ENCODE peak calls at places on chromosomes 16 and 17, in eight cellular contexts. E is left lung, G is RWPE2, S is pancreas, V is cardiac muscle cell, C is PC-9, Z is HL-60, O is heart right ventricle. J is an unnamed sample.

GRCh38 chr16:1430759-1431496 is at the start of gene PERCC1:
- DNase-seq in E (no peak), G (no peak), S (no peak), V (no peak), C (no peak), Z (no peak), O (no peak), J (no peak)

GRCh38 chr16:71426880-71427615 is 14.8 kb downstream of the TLE7 start:
- DNase-seq in E (no peak), G (no peak), S (no peak), V (no peak), C (no peak), Z (no peak), O (no peak), J (no peak)

GRCh38 chr17:42421479-42422332 is 1.4 kb downstream of the CAVIN1 start:
- DNase-seq in E (peak; percentile 50), G (no peak), S (peak; percentile 26), V (peak; percentile 36), C (no peak), Z (no peak), O (peak; percentile 63), J (peak; percentile 78)

GRCh38 chr17:10349403-10349802 is 23.4 kb downstream of the MYH13 start:
- DNase-seq in E (no peak), G (no peak), S (no peak), V (no peak), C (no peak), Z (no peak), O (no peak), J (no peak)

GRCh38 chr17:3815122-3815521 is 14.1 kb upstream of the ITGAE start:
- DNase-seq in E (no peak), G (no peak), S (no peak), V (no peak), C (no peak), Z (no peak), O (no peak), J (no peak)

GRCh38 chr17:39676198-39676819 is 8.1 kb downstream of the PNMT start:
- DNase-seq in E (peak; percentile 87), G (no peak), S (peak; percentile 52), V (peak; percentile 88), C (no peak), Z (peak; percentile 46), O (peak; percentile 78), J (no peak)

GRCh38 chr17:27807567-27808470 is 7.5 kb upstream of the NOS2 start:
- DNase-seq in E (no peak), G (no peak), S (no peak), V (peak; percentile 22), C (no peak), Z (no peak), O (no peak), J (no peak)

GRCh38 chr16:54746596-54746995 is 184.1 kb upstream of the IRX5 start:
- DNase-seq in E (no peak), G (no peak), S (no peak), V (no peak), C (no peak), Z (no peak), O (no peak), J (no peak)

GRCh38 chr16:68072038-68072695 is 13.0 kb upstream of the NFATC3 start:
- DNase-seq in E (peak; percentile 31), G (peak; percentile 85), S (no peak), V (no peak), C (no peak), Z (no peak), O (no peak), J (peak; percentile 95)

GRCh38 chr17:20300399-20301037 is 166.8 kb downstream of the LGALS9B start:
- DNase-seq in E (no peak), G (no peak), S (no peak), V (no peak), C (no peak), Z (no peak), O (no peak), J (no peak)

GRCh38 chr16:26765087-26765486 is 301.6 kb upstream of the C16orf82 start:
- DNase-seq in E (no peak), G (no peak), S (peak; percentile 6), V (no peak), C (no peak), Z (peak; percentile 4), O (no peak), J (no peak)

GRCh38 chr17:64097196-64097936 is 32.6 kb downstream of the ERN1 start:
- DNase-seq in E (no peak), G (no peak), S (no peak), V (no peak), C (no peak), Z (no peak), O (no peak), J (no peak)

GRCh38 chr17:2058521-2059124 is 3.7 kb downstream of the HIC1 start:
- DNase-seq in E (peak; percentile 89), G (no peak), S (peak; percentile 77), V (peak; percentile 55), C (no peak), Z (peak; percentile 69), O (peak; percentile 87), J (peak; percentile 78)

GRCh38 chr16:63289834-63290460 is 1253.7 kb upstream of the CDH8 start:
- DNase-seq in E (no peak), G (no peak), S (peak; percentile 58), V (peak; percentile 75), C (no peak), Z (peak; percentile 29), O (no peak), J (no peak)

GRCh38 chr17:8844229-8845218 is 22.9 kb downstream of the PIK3R6 start:
- DNase-seq in E (no peak), G (no peak), S (no peak), V (no peak), C (no peak), Z (no peak), O (no peak), J (no peak)

GRCh38 chr16:29820730-29821662 is 734 bp downstream of the MVP start:
- DNase-seq in E (peak; percentile 83), G (no peak), S (peak; percentile 73), V (no peak), C (peak; percentile 57), Z (no peak), O (no peak), J (no peak)
- H3K4me3 ChIP-seq in E (peak overlapping the region; percentile 84), G (peak overlapping the region; percentile 39), S (peak overlapping the region; percentile 54), V (peak overlapping the region; percentile 1), C (peak overlapping the region; percentile 71), Z (peak overlapping the region; percentile 46), O (peak overlapping the region; percentile 80), J (peak overlapping the region; percentile 69)

GRCh38 chr17:36673637-36674277 is 72.4 kb downstream of the MRM1 start:
- DNase-seq in E (no peak), G (no peak), S (no peak), V (no peak), C (no peak), Z (no peak), O (no peak), J (no peak)
- TF ChIP-seq CTCF in E (no peak), G (no peak), S (no peak), V (no peak), C (no peak), Z (no peak), O (no peak), J (no peak)

GRCh38 chr16:89565256-89565505 is 4.7 kb downstream of the RPL13 start:
- DNase-seq in E (no peak), G (peak; percentile 76), S (no peak), V (no peak), C (peak; percentile 62), Z (no peak), O (no peak), J (no peak)

GRCh38 chr16:89562027-89562599 is 1.6 kb downstream of the RPL13 start:
- DNase-seq in E (no peak), G (no peak), S (no peak), V (no peak), C (peak; percentile 75), Z (no peak), O (no peak), J (no peak)

GRCh38 chr16:89562939-89563338 is 2.5 kb downstream of the RPL13 start:
- DNase-seq in E (no peak), G (no peak), S (no peak), V (no peak), C (no peak), Z (no peak), O (no peak), J (no peak)

GRCh38 chr16:89564476-89565255 is 4.2 kb downstream of the RPL13 start:
- DNase-seq in E (no peak), G (no peak), S (no peak), V (peak; percentile 32), C (no peak), Z (peak; percentile 17), O (no peak), J (no peak)

GRCh38 chr16:89563639-89564392 is 3.3 kb downstream of the RPL13 start:
- DNase-seq in E (no peak), G (no peak), S (no peak), V (no peak), C (peak; percentile 35), Z (no peak), O (no peak), J (no peak)
- H3K27ac ChIP-seq in E (no peak overlapping the region), G (peak overlapping the region; percentile 85), S (no peak overlapping the region), V (no peak overlapping the region), C (peak overlapping the region; percentile 70), Z (no peak overlapping the region), O (no peak overlapping the region), J (peak overlapping the region; percentile 96)

DNA sequence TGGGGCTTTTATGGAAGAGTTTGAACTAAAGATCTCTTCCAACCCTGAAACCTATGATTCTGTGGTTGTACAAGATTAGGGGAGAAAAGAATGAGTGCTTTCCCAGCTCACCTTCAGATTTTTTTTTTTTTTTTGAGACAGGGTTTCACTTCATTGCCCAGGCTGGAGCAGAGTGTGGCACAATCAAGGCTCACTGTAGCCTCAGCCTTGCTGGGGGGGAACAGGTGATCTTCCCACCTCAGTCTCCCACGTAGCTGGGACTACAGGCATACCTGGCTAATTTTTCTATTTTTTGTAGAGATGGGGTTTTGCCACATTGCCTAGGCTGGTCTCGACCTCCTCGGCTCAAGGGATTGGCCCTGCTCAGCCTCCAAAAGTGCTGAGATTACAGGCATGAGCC is 21.8 kb upstream of the ITGB3 start:
- DNase-seq in E (no peak), G (no peak), S (no peak), V (no peak), C (no peak), Z (no peak), O (no peak), J (no peak)
- H3K4me3 ChIP-seq in E (no peak overlapping the region), G (no peak overlapping the region), S (no peak overlapping the region), V (no peak overlapping the region), C (no peak overlapping the region), Z (no peak overlapping the region), O (no peak overlapping the region), J (no peak overlapping the region)

GRCh38 chr16:82016268-82016667 is 5.0 kb upstream of the SDR42E1 start:
- DNase-seq in E (no peak), G (no peak), S (no peak), V (no peak), C (no peak), Z (no peak), O (no peak), J (no peak)
- TF ChIP-seq CTCF in E (no peak), G (peak; percentile 52), S (no peak), V (peak; percentile 45), C (peak; percentile 66), Z (no peak), O (peak; percentile 49), J (no peak)

J was measured in psoas muscle.